ENCODE peak calls at places on chromosomes 7 and 10, in six cellular contexts. One of them, this sample, is unnamed. For H3K27me3, the result is how much of the 10 kb centered on the place peaks cover.

GRCh38 chr7:36344618-36345017 is 45.0 kb upstream of the ANLN start:
- DNase-seq in H1: no peak
- DNase-seq in stomach: no peak
- DNase-seq in hepatocyte: no peak
- DNase-seq in left ventricle myocardium inferior: no peak
- DNase-seq in PC-9: no peak
- DNase-seq in this sample: no peak

GRCh38 chr7:143005632-143006260 is 21.2 kb downstream of the OR9A2 start:
- DNase-seq in H1: no peak
- DNase-seq in stomach: no peak
- DNase-seq in hepatocyte: no peak
- DNase-seq in left ventricle myocardium inferior: no peak
- DNase-seq in PC-9: no peak
- DNase-seq in this sample: no peak

GRCh38 chr7:50589362-50589761 is 24.2 kb upstream of the DDC start:
- DNase-seq in H1: no peak
- DNase-seq in stomach: no peak
- DNase-seq in hepatocyte: no peak
- DNase-seq in left ventricle myocardium inferior: no peak
- DNase-seq in PC-9: no peak
- DNase-seq in this sample: no peak

GRCh38 chr7:80018941-80019808 is 115.5 kb upstream of the GNAI1 start:
- DNase-seq in H1: peak
- DNase-seq in stomach: peak
- DNase-seq in hepatocyte: peak
- DNase-seq in left ventricle myocardium inferior: no peak
- DNase-seq in PC-9: peak
- DNase-seq in this sample: peak

GRCh38 chr10:21160116-21160515 is 263.0 kb upstream of the NEBL start:
- DNase-seq in H1: no peak
- DNase-seq in stomach: no peak
- DNase-seq in hepatocyte: no peak
- DNase-seq in left ventricle myocardium inferior: no peak
- DNase-seq in PC-9: no peak
- DNase-seq in this sample: no peak

GRCh38 chr10:15853800-15854199 is 6.5 kb downstream of the MINDY3 start:
- DNase-seq in H1: no peak
- DNase-seq in stomach: no peak
- DNase-seq in hepatocyte: no peak
- DNase-seq in left ventricle myocardium inferior: no peak
- DNase-seq in PC-9: no peak
- DNase-seq in this sample: no peak

GRCh38 chr10:49324711-49325110 is 25.7 kb downstream of the C10orf71 start:
- DNase-seq in H1: no peak
- DNase-seq in stomach: peak
- DNase-seq in hepatocyte: no peak
- DNase-seq in left ventricle myocardium inferior: no peak
- DNase-seq in PC-9: no peak
- DNase-seq in this sample: no peak

GRCh38 chr7:22399091-22399490 is 42.1 kb upstream of the RAPGEF5 start:
- DNase-seq in H1: no peak
- DNase-seq in stomach: no peak
- DNase-seq in hepatocyte: no peak
- DNase-seq in left ventricle myocardium inferior: no peak
- DNase-seq in PC-9: no peak
- DNase-seq in this sample: no peak

GRCh38 chr7:73829505-73829904 is 1.3 kb upstream of the CLDN4 start:
- DNase-seq in H1: no peak
- DNase-seq in stomach: no peak
- DNase-seq in hepatocyte: no peak
- DNase-seq in left ventricle myocardium inferior: no peak
- DNase-seq in PC-9: peak
- DNase-seq in this sample: peak

GRCh38 chr7:73830618-73830871 is 251 bp upstream of the CLDN4 start:
- DNase-seq in H1: no peak
- DNase-seq in stomach: no peak
- DNase-seq in hepatocyte: no peak
- DNase-seq in left ventricle myocardium inferior: no peak
- DNase-seq in PC-9: no peak
- DNase-seq in this sample: no peak

GRCh38 chr7:73829921-73830617 is 727 bp upstream of the CLDN4 start:
- DNase-seq in H1: no peak
- DNase-seq in stomach: no peak
- DNase-seq in hepatocyte: peak
- DNase-seq in left ventricle myocardium inferior: no peak
- DNase-seq in PC-9: peak
- DNase-seq in this sample: peak

GRCh38 chr7:73831656-73832579 is 1.1 kb downstream of the CLDN4 start:
- DNase-seq in H1: peak
- DNase-seq in stomach: peak
- DNase-seq in hepatocyte: peak
- DNase-seq in left ventricle myocardium inferior: no peak
- DNase-seq in PC-9: peak
- DNase-seq in this sample: peak

GRCh38 chr7:73830872-73831655 is at the start of gene CLDN4:
- DNase-seq in H1: peak
- DNase-seq in stomach: peak
- DNase-seq in hepatocyte: peak
- DNase-seq in left ventricle myocardium inferior: no peak
- DNase-seq in PC-9: peak
- DNase-seq in this sample: peak
- H3K4me3 ChIP-seq in H1: peak
- H3K4me3 ChIP-seq in stomach: peak
- H3K4me3 ChIP-seq in hepatocyte: peak
- H3K4me3 ChIP-seq in left ventricle myocardium inferior: no peak
- H3K4me3 ChIP-seq in PC-9: peak
- H3K4me3 ChIP-seq in this sample: peak

GRCh38 chr10:133377025-133377817 is 1.8 kb upstream of the PAOX start:
- DNase-seq in H1: no peak
- DNase-seq in stomach: no peak
- DNase-seq in hepatocyte: no peak
- DNase-seq in left ventricle myocardium inferior: no peak
- DNase-seq in PC-9: no peak
- DNase-seq in this sample: no peak

GRCh38 chr10:133377818-133378250 is 1.2 kb upstream of the PAOX start:
- DNase-seq in H1: no peak
- DNase-seq in stomach: no peak
- DNase-seq in hepatocyte: no peak
- DNase-seq in left ventricle myocardium inferior: no peak
- DNase-seq in PC-9: no peak
- DNase-seq in this sample: no peak

GRCh38 chr10:133378251-133379096 is 588 bp upstream of the PAOX start:
- DNase-seq in H1: peak
- DNase-seq in stomach: peak
- DNase-seq in hepatocyte: peak
- DNase-seq in left ventricle myocardium inferior: peak
- DNase-seq in PC-9: peak
- DNase-seq in this sample: peak

GRCh38 chr10:133373104-133373624 is at the start of gene ECHS1:
- DNase-seq in H1: peak
- DNase-seq in stomach: peak
- DNase-seq in hepatocyte: peak
- DNase-seq in left ventricle myocardium inferior: peak
- DNase-seq in PC-9: peak
- DNase-seq in this sample: peak

GRCh38 chr10:133375357-133376115 is 2.4 kb upstream of the ECHS1 start:
- DNase-seq in H1: no peak
- DNase-seq in stomach: no peak
- DNase-seq in hepatocyte: no peak
- DNase-seq in left ventricle myocardium inferior: no peak
- DNase-seq in PC-9: no peak
- DNase-seq in this sample: no peak
- H3K27me3 ChIP-seq in H1: under half
- H3K27me3 ChIP-seq in stomach: under half
- H3K27me3 ChIP-seq in hepatocyte: under half
- H3K27me3 ChIP-seq in left ventricle myocardium inferior: under half
- H3K27me3 ChIP-seq in PC-9: under half
- H3K27me3 ChIP-seq in this sample: under half

DNA sequence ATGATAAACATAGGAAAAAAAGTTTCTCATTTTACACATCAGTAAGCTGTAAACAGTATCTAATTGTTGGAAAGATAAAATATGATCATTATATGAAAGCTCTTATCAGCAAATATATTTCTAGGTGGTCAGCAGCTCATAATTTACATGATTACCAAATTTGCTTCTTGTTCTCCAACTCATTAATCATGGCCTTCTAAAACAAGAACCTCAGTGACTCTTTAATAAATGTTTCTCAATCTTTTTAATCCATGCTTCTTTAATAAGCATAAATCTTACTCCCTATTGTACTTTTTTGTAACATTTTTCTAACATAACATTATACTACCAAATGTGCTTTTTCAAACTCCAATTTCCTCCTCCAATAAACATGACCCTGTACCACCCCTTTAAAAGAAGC is 5.9 kb downstream of the ITGB1 start:
- DNase-seq in H1: no peak
- DNase-seq in stomach: no peak
- DNase-seq in hepatocyte: no peak
- DNase-seq in left ventricle myocardium inferior: no peak
- DNase-seq in PC-9: no peak
- DNase-seq in this sample: no peak
- H3K4me3 ChIP-seq in H1: no peak
- H3K4me3 ChIP-seq in stomach: no peak
- H3K4me3 ChIP-seq in hepatocyte: no peak
- H3K4me3 ChIP-seq in left ventricle myocardium inferior: no peak
- H3K4me3 ChIP-seq in PC-9: no peak
- H3K4me3 ChIP-seq in this sample: no peak

DNA sequence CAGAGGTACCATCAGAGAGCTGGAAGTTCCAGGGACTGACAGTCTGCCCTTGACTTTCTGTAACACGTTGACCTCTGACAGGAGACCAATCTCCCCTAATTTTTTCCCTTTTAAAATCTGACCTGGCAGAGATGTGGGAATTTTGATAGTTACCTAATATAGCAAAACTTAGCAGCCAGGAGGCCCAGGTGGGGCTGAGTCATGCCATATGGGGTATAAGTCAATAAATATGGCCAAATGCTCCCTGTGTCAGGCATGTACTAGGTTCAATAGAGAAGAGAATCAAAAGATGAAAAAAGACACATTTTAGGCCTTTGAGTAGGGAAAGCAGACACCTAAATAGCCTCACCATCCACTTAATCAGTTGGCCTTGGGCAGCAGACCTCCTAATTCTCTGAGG is 6.1 kb upstream of the GRK5 start:
- DNase-seq in H1: no peak
- DNase-seq in stomach: no peak
- DNase-seq in hepatocyte: no peak
- DNase-seq in left ventricle myocardium inferior: no peak
- DNase-seq in PC-9: no peak
- DNase-seq in this sample: no peak
- H3K27me3 ChIP-seq in H1: under half
- H3K27me3 ChIP-seq in stomach: under half
- H3K27me3 ChIP-seq in hepatocyte: under half
- H3K27me3 ChIP-seq in left ventricle myocardium inferior: under half
- H3K27me3 ChIP-seq in PC-9: under half
- H3K27me3 ChIP-seq in this sample: under half

GRCh38 chr10:72334196-72334831 is 20.4 kb downstream of the DNAJB12 start:
- DNase-seq in H1: peak
- DNase-seq in stomach: no peak
- DNase-seq in hepatocyte: peak
- DNase-seq in left ventricle myocardium inferior: peak
- DNase-seq in PC-9: no peak
- DNase-seq in this sample: no peak
- H3K4me3 ChIP-seq in H1: no peak
- H3K4me3 ChIP-seq in stomach: peak
- H3K4me3 ChIP-seq in hepatocyte: no peak
- H3K4me3 ChIP-seq in left ventricle myocardium inferior: peak
- H3K4me3 ChIP-seq in PC-9: no peak
- H3K4me3 ChIP-seq in this sample: no peak

DNA sequence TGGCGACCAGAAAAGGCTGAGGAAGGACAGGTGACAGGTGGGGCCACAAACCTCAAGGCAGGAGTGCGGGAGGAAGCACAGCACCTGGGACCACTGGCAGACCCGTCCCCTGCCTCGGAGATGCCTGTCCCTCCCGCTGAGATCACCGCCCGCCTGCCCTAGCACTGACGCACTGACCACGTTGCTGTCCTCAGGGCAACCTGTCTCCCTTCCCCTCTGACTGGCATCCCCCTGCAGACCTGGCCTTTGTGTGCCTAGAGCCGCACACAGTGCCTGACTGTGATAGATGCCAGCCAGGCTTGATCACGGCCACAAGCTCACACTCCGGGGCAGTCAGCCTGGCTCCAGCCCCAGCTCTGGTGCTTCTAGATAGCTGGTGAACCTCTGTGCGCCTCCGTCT is 58.4 kb upstream of the EN2 start:
- DNase-seq in H1: no peak
- DNase-seq in stomach: no peak
- DNase-seq in hepatocyte: no peak
- DNase-seq in left ventricle myocardium inferior: no peak
- DNase-seq in PC-9: no peak
- DNase-seq in this sample: no peak
- H3K27me3 ChIP-seq in H1: under half
- H3K27me3 ChIP-seq in stomach: under half
- H3K27me3 ChIP-seq in hepatocyte: under half
- H3K27me3 ChIP-seq in left ventricle myocardium inferior: half or more
- H3K27me3 ChIP-seq in PC-9: half or more
- H3K27me3 ChIP-seq in this sample: under half

GRCh38 chr10:89301721-89302445 is at the start of gene IFIT2:
- DNase-seq in H1: no peak
- DNase-seq in stomach: peak
- DNase-seq in hepatocyte: peak
- DNase-seq in left ventricle myocardium inferior: peak
- DNase-seq in PC-9: no peak
- DNase-seq in this sample: peak
- H3K4me3 ChIP-seq in H1: no peak
- H3K4me3 ChIP-seq in stomach: peak
- H3K4me3 ChIP-seq in hepatocyte: peak
- H3K4me3 ChIP-seq in left ventricle myocardium inferior: peak
- H3K4me3 ChIP-seq in PC-9: peak
- H3K4me3 ChIP-seq in this sample: peak

This sample was measured in small intestine.